ENCODE peak calls at places on chromosome 3, in eight cellular contexts. H is uterus, P is A549, D is stomach, T is K562, N is heart left ventricle, U is HCT116, F is breast epithelium. C is an unnamed sample.

GRCh38 chr3:171953300-171954022 is 85.9 kb upstream of the FNDC3B start:
- DNase-seq in H (no peak), P (no peak), D (no peak), T (no peak), N (no peak), U (no peak), F (no peak), C (no peak)

GRCh38 chr3:11195201-11195600 is 40.9 kb downstream of the HRH1 start:
- DNase-seq in H (no peak), P (no peak), D (no peak), T (no peak), N (no peak), U (no peak), F (no peak), C (peak; percentile 73)

GRCh38 chr3:134601539-134602439 is 49.0 kb downstream of the KY start:
- DNase-seq in H (no peak), P (no peak), D (no peak), T (peak; percentile 26), N (no peak), U (no peak), F (no peak), C (peak; percentile 82)

GRCh38 chr3:182837855-182838454 is 44.7 kb downstream of the ATP11B start:
- DNase-seq in H (no peak), P (peak; percentile 9), D (no peak), T (no peak), N (no peak), U (no peak), F (no peak), C (no peak)

GRCh38 chr3:62184559-62184958 is 188.8 kb downstream of the FEZF2 start:
- DNase-seq in H (no peak), P (no peak), D (no peak), T (no peak), N (no peak), U (no peak), F (no peak), C (no peak)

GRCh38 chr3:30607032-30607833 is 832 bp downstream of the TGFBR2 start:
- DNase-seq in H (peak; percentile 71), P (peak; percentile 60), D (peak; percentile 77), T (no peak), N (peak; percentile 84), U (no peak), F (peak; percentile 52), C (peak; percentile 78)

GRCh38 chr3:105598047-105598796 is 231.5 kb downstream of the ALCAM start:
- DNase-seq in H (no peak), P (peak; percentile 42), D (no peak), T (no peak), N (no peak), U (peak; percentile 37), F (no peak), C (no peak)

GRCh38 chr3:151011427-151011826 is 38.9 kb upstream of the CLRN1 start:
- DNase-seq in H (no peak), P (no peak), D (no peak), T (no peak), N (no peak), U (no peak), F (no peak), C (no peak)

GRCh38 chr3:190180268-190180667 is 59.6 kb upstream of the P3H2 start:
- DNase-seq in H (no peak), P (no peak), D (no peak), T (no peak), N (no peak), U (no peak), F (no peak), C (no peak)

GRCh38 chr3:71962561-71963240 is 177.8 kb upstream of the PROK2 start:
- DNase-seq in H (no peak), P (no peak), D (no peak), T (no peak), N (no peak), U (no peak), F (no peak), C (no peak)

GRCh38 chr3:67733269-67733950 is 79.0 kb upstream of the SUCLG2 start:
- DNase-seq in H (no peak), P (no peak), D (no peak), T (no peak), N (no peak), U (no peak), F (no peak), C (no peak)

GRCh38 chr3:78858165-78858564 is 909.6 kb downstream of the ROBO1 start:
- DNase-seq in H (no peak), P (no peak), D (no peak), T (no peak), N (no peak), U (no peak), F (no peak), C (peak; percentile 20)

GRCh38 chr3:122908251-122908650 is 113.4 kb downstream of the SLC49A4 start:
- DNase-seq in H (no peak), P (no peak), D (no peak), T (no peak), N (no peak), U (no peak), F (no peak), C (no peak)

GRCh38 chr3:53794597-53794996 is 51.6 kb downstream of the CHDH start:
- DNase-seq in H (no peak), P (no peak), D (no peak), T (no peak), N (no peak), U (no peak), F (no peak), C (no peak)

GRCh38 chr3:133997871-133998635 is 31.7 kb downstream of the SLCO2A1 start:
- DNase-seq in H (no peak), P (no peak), D (no peak), T (no peak), N (no peak), U (no peak), F (no peak), C (no peak)

GRCh38 chr3:156174229-156174847 is 54.0 kb downstream of the KCNAB1 start:
- DNase-seq in H (no peak), P (peak; percentile 34), D (no peak), T (no peak), N (no peak), U (peak; percentile 16), F (no peak), C (no peak)

GRCh38 chr3:150391200-150391599 is 16.9 kb upstream of the TSC22D2 start:
- DNase-seq in H (no peak), P (no peak), D (no peak), T (no peak), N (no peak), U (no peak), F (no peak), C (no peak)

GRCh38 chr3:102630531-102630930 is 195.7 kb downstream of the ZPLD1 start:
- DNase-seq in H (no peak), P (no peak), D (no peak), T (no peak), N (no peak), U (no peak), F (no peak), C (no peak)

DNA sequence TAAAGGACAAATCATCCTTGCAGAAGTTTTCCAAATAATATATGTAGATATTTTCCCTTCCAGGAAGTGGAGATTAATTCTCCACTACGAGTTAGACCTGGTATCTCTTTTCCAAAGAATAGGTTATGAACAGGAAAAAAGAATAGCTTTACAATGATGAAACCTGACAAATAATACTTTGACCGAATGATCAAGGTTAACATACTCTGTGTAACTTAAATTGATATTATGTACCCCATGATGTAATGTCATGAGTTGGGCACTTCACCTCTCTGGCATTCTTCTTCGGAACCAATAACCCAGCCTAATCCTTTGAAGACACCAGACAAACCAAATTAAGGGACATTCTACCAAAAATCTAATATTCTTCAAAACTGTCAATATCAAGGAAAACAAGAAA is 48.7 kb upstream of the CNTN3 start:
- DNase-seq in H (no peak), P (no peak), D (no peak), T (no peak), N (no peak), U (no peak), F (no peak), C (no peak)
- H3K4me1 ChIP-seq in H (no peaks in the 10 kb centered on the region), P (no peaks in the 10 kb centered on the region), D (no peaks in the 10 kb centered on the region), T (no peaks in the 10 kb centered on the region), N (no peaks in the 10 kb centered on the region), U (no peaks in the 10 kb centered on the region), F (no peaks in the 10 kb centered on the region), C (no peaks in the 10 kb centered on the region)

DNA sequence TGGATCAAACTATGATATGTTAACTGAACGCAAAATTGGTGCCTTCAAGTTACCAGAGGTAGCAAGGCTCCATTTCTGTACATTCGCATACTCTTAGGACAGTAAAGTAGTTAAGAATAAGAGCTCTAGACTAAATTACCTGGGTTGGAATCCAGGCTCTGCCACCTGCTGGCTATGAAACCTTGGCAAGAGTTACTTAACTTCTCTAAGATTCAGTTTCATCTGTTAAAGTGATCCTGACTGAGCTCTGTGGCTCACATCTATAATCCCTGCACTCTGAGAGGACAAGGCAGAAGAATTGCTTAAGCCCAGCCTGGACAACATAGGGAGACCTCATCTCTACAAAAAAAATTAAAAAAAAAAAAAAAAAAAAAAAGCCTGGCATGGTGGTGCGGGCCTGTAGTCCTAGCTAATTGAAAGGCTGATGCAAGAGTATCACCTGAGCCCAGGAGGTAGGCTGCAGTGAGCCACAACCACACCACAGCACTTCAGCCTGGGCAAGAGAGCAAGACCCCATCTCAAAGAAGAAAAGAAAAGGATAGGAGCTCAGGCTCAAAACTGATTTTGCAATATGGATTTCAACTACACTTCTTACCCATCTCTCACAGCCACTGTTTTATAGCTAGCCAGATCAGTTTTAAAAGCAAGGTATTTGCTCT is 21.3 kb downstream of the GSK3B start:
- DNase-seq in H (no peak), P (peak; percentile 28), D (no peak), T (no peak), N (no peak), U (no peak), F (no peak), C (no peak)
- TF ChIP-seq CTCF in H (no peak), P (peak; percentile 12), D (no peak), T (no peak), N (no peak), U (no peak), F (no peak), C (no peak)

GRCh38 chr3:128068156-128068620 is 16.0 kb downstream of the SEC61A1 start:
- DNase-seq in H (no peak), P (peak; percentile 44), D (no peak), T (peak; percentile 47), N (no peak), U (peak; percentile 35), F (no peak), C (no peak)

GRCh38 chr3:128067481-128067880 is 15.2 kb downstream of the SEC61A1 start:
- DNase-seq in H (no peak), P (peak; percentile 29), D (no peak), T (no peak), N (no peak), U (no peak), F (no peak), C (no peak)

GRCh38 chr3:128071771-128072453 is 19.7 kb downstream of the SEC61A1 start:
- DNase-seq in H (no peak), P (no peak), D (no peak), T (no peak), N (no peak), U (no peak), F (no peak), C (peak; percentile 18)

GRCh38 chr3:128070898-128071591 is 18.8 kb downstream of the SEC61A1 start:
- DNase-seq in H (no peak), P (no peak), D (no peak), T (no peak), N (no peak), U (no peak), F (no peak), C (no peak)

GRCh38 chr3:128069271-128069670 is 17.0 kb downstream of the SEC61A1 start:
- DNase-seq in H (no peak), P (no peak), D (no peak), T (no peak), N (no peak), U (no peak), F (no peak), C (no peak)
- TF ChIP-seq POLR2A in H (no peak), P (no peak), D (no peak), T (no peak), N (no peak), U (no peak), F (no peak), C (no peak)

GRCh38 chr3:27578032-27578431 is 93.8 kb upstream of the SLC4A7 start:
- DNase-seq in H (no peak), P (no peak), D (no peak), T (no peak), N (no peak), U (no peak), F (no peak), C (peak; percentile 60)
- H3K4me1 ChIP-seq in H (no peaks in the 10 kb centered on the region), P (peaks cover 7% of the 10 kb centered on the region), D (no peaks in the 10 kb centered on the region), T (no peaks in the 10 kb centered on the region), N (peaks cover 9% of the 10 kb centered on the region), U (peaks cover 2% of the 10 kb centered on the region), F (no peaks in the 10 kb centered on the region), C (peaks cover 8% of the 10 kb centered on the region)

C was measured in adrenal gland.